ENCODE peak calls at places on chromosomes 16 and 17, in eight cellular contexts. N is HCT116; G is HFF-Myc; A is AG04450; Z is astrocyte of the spinal cord; P is fibroblast of pulmonary artery; D is fibroblast of lung; I is CD8-positive, alpha-beta T cell. T is an unnamed sample.

GRCh38 chr17:81223758-81224122 is 975 bp upstream of the CEP131 start:
- DNase-seq in N (no peak), G (no peak), A (no peak), Z (no peak), P (no peak), D (no peak), I (no peak), T (no peak)

GRCh38 chr17:79991924-79992656 is 43.6 kb downstream of the TBC1D16 start:
- DNase-seq in N (no peak), G (no peak), A (no peak), Z (peak; percentile 29), P (no peak), D (no peak), I (no peak), T (no peak)

GRCh38 chr16:82862057-82862456 is 235.3 kb downstream of the CDH13 start:
- DNase-seq in N (no peak), G (no peak), A (no peak), Z (no peak), P (no peak), D (no peak), I (no peak), T (no peak)

GRCh38 chr17:75723201-75723930 is 2.1 kb downstream of the ITGB4 start:
- DNase-seq in N (no peak), G (no peak), A (no peak), Z (no peak), P (no peak), D (no peak), I (no peak), T (no peak)

GRCh38 chr16:75293173-75293572 is 41.7 kb upstream of the BCAR1 start:
- DNase-seq in N (no peak), G (no peak), A (no peak), Z (no peak), P (no peak), D (no peak), I (no peak), T (no peak)

GRCh38 chr17:48074322-48075054 is 26.3 kb downstream of the NFE2L1 start:
- DNase-seq in N (peak; percentile 69), G (peak; percentile 63), A (no peak), Z (peak; percentile 86), P (peak; percentile 88), D (peak; percentile 69), I (peak; percentile 82), T (peak; percentile 78)

GRCh38 chr17:39064814-39065213 is 86.6 kb downstream of the PLXDC1 start:
- DNase-seq in N (no peak), G (no peak), A (no peak), Z (no peak), P (no peak), D (peak; percentile 50), I (no peak), T (peak; percentile 31)

GRCh38 chr16:75379911-75380847 is 53.1 kb downstream of the CFDP1 start:
- DNase-seq in N (no peak), G (no peak), A (no peak), Z (no peak), P (no peak), D (no peak), I (peak; percentile 39), T (no peak)

GRCh38 chr16:74868501-74868900 is 93.9 kb upstream of the FA2H start:
- DNase-seq in N (no peak), G (peak; percentile 7), A (no peak), Z (peak; percentile 27), P (peak; percentile 64), D (peak; percentile 50), I (no peak), T (no peak)

GRCh38 chr17:3990391-3991127 is 26.3 kb upstream of the ATP2A3 start:
- DNase-seq in N (no peak), G (no peak), A (no peak), Z (no peak), P (no peak), D (peak; percentile 39), I (no peak), T (no peak)

GRCh38 chr16:20424129-20424866 is 15.0 kb downstream of the ACSM5 start:
- DNase-seq in N (no peak), G (no peak), A (no peak), Z (no peak), P (no peak), D (no peak), I (no peak), T (no peak)

GRCh38 chr16:81589975-81590650 is 145.5 kb downstream of the CMIP start:
- DNase-seq in N (no peak), G (no peak), A (no peak), Z (no peak), P (no peak), D (no peak), I (no peak), T (no peak)

GRCh38 chr17:40025559-40025958 is 10.3 kb downstream of the CSF3 start:
- DNase-seq in N (no peak), G (no peak), A (no peak), Z (no peak), P (no peak), D (no peak), I (no peak), T (no peak)

DNA sequence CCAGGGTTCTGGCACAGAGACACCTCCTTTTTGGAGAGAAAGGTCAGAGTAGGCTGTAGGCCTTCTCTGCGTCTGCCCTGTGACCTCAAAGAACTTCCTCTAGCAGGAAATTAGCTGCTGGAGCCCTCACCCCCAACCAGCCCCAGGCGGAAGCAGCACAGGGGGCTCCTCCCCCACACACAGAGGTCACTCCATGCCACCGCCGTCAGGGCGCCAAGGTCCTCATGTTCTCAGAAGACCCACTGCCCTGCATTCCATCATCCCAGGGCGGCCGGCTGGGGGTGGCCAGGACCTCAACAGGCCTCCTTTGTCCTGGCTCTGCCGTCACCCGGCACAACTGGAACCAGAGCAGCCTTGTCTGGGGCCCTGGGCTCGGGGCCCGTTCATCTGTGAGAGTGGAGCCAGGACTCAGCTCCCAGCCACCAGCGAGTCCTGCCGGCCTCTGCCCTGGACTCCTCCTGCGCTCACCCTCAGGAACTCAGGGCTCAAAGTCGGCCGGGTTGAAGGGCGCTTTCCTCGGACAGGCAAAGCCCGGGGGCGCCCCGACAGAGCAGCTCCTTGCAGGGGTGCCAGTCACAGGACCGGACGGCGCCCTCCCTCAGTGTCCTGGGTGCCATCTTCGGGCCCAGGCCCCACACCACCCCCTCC is 1.2 kb downstream of the TMC6 start:
- DNase-seq in N (no peak), G (no peak), A (no peak), Z (no peak), P (no peak), D (no peak), I (peak; percentile 75), T (no peak)
- H3K4me3 ChIP-seq in N (peak overlapping the region; percentile 92), G (peak overlapping the region; percentile 59), A (no peak overlapping the region), Z (no peak overlapping the region), P (peak overlapping the region; percentile 53), D (no peak overlapping the region), I (peak overlapping the region; percentile 95), T (peak overlapping the region; percentile 41)

DNA sequence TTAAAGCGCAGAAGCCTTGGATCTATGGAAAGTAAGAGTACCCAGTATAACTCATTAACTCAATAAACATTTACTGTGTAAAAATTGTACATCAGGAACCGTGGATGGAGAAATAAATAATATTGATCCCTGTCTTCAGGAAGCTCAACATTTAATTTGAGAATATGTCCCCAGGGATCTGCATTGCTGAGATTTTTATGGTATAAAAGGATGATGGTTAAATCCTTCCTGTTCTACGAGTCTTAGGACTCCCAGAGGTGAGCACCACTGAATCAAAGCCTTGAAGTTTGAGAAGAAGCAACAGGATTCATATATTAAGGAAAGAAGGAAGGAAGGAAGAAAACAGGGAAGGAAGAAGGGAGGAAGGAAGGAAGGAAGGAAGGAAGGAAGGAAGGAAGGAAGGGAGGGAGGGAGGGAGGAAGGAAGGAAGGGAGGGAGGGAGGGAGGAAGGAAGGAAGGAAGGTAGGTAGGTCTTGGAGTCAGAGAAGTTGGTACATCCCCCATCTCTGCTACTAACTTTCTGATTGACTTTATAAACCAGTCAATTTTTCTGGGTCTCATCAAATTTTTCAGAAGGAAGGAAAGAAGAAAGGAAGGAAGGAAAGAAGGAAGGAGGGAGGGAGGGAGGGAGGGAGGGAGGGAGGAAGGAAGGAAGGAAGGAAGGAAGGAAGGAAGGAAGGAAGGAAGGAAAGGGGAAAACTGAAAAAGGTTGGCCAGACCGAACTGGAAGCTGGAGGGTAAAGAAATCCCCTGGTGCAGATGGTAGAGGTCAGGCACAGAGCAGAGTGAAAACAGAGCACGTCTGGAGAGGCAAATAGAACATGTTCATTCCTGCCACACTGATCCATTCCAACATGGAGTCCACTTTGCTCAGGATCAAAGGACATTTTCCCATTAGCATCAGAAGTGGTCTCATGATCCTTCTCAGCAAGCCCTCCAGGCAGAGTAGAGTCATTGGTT is 422.2 kb upstream of the CDH11 start:
- DNase-seq in N (no peak), G (no peak), A (no peak), Z (no peak), P (no peak), D (no peak), I (no peak), T (no peak)
- TF ChIP-seq CTCF in N (no peak), G (no peak), A (no peak), Z (no peak), P (no peak), D (no peak), I (no peak), T (no peak)

GRCh38 chr16:17107450-17107849 is 363.3 kb downstream of the XYLT1 start:
- DNase-seq in N (no peak), G (no peak), A (no peak), Z (no peak), P (no peak), D (no peak), I (no peak), T (no peak)

GRCh38 chr16:17104654-17105053 is 366.1 kb downstream of the XYLT1 start:
- DNase-seq in N (no peak), G (no peak), A (no peak), Z (no peak), P (no peak), D (no peak), I (no peak), T (no peak)

GRCh38 chr16:17106243-17106791 is 364.4 kb downstream of the XYLT1 start:
- DNase-seq in N (no peak), G (no peak), A (no peak), Z (no peak), P (no peak), D (no peak), I (no peak), T (no peak)

GRCh38 chr16:17108596-17108995 is 362.2 kb downstream of the XYLT1 start:
- DNase-seq in N (no peak), G (no peak), A (no peak), Z (no peak), P (no peak), D (no peak), I (no peak), T (no peak)

DNA sequence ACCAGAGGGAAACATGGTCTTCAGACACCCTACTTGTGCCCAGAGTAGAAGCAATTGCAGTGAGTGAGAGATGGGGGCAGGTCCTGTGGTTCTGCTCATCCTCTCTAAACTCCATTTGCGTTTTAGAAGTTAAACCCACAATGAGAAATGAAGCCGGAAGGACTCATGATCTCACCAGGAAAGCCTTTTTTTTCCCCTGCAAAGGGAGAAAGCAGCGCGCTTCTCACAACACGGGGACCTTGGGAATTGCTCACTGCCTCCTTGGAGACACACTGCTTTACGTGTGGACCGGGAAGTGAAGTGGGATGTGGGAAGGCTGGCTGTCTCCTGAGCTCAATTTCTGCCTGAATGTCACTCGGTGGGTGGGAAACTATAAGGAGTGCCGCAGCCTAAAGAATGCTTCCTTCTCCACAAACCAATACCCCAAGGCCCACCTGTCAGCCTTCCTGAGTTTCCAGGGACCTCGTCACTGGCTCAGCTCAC is 365.5 kb downstream of the XYLT1 start:
- DNase-seq in N (no peak), G (no peak), A (no peak), Z (peak; percentile 2), P (no peak), D (peak; percentile 40), I (no peak), T (no peak)
- H3K4me3 ChIP-seq in N (no peak overlapping the region), G (no peak overlapping the region), A (no peak overlapping the region), Z (no peak overlapping the region), P (no peak overlapping the region), D (no peak overlapping the region), I (no peak overlapping the region), T (no peak overlapping the region)

GRCh38 chr17:1516403-1517161 is at the start of gene INPP5K:
- DNase-seq in N (peak; percentile 94), G (peak; percentile 88), A (peak; percentile 96), Z (peak; percentile 98), P (peak; percentile 99), D (peak; percentile 97), I (peak; percentile 98), T (peak; percentile 94)
- TF ChIP-seq CTCF in N (no peak), G (no peak), A (no peak), Z (no peak), P (no peak), D (peak; percentile 3), I (no peak), T (no peak)